ENCODE peak calls at places on chromosomes 5 and 9, in six cellular contexts. T is activated CD8-positive, alpha-beta memory T cell treated with anti-CD3 and anti-CD28 coated beads for 1 hour; E is SK-N-SH; I is EH; Q is posterior cingulate gyrus; G is HS-5. F is an unnamed sample.
A peak's percentile ranks its signal among the peaks of the same experiment; 100 is the strongest.

GRCh38 chr9:109600142-109600541 is 102.0 kb upstream of the PTPN3 start:
- DNase-seq in T (no peak), E (no peak), I (peak; percentile 71), Q (no peak), G (peak; percentile 56), F (peak; percentile 71)

GRCh38 chr5:157870837-157871834 is 12.2 kb upstream of the CLINT1 start:
- DNase-seq in T (no peak), E (no peak), I (peak; percentile 31), Q (no peak), G (peak; percentile 64), F (peak; percentile 75)

GRCh38 chr5:144581044-144581443 is 410.4 kb downstream of the KCTD16 start:
- DNase-seq in T (no peak), E (no peak), I (no peak), Q (no peak), G (no peak), F (no peak)

GRCh38 chr5:24591426-24591825 is 53.4 kb downstream of the CDH10 start:
- DNase-seq in T (no peak), E (no peak), I (no peak), Q (no peak), G (peak; percentile 2), F (no peak)

GRCh38 chr5:43244823-43245565 is 53.0 kb downstream of the NIM1K start:
- DNase-seq in T (no peak), E (no peak), I (no peak), Q (no peak), G (no peak), F (no peak)

GRCh38 chr5:134460551-134460950 is 48.9 kb upstream of the CDKN2AIPNL start:
- DNase-seq in T (no peak), E (no peak), I (no peak), Q (no peak), G (no peak), F (no peak)

GRCh38 chr9:98998441-98999151 is 54.9 kb downstream of the COL15A1 start:
- DNase-seq in T (peak; percentile 38), E (peak; percentile 87), I (peak; percentile 65), Q (peak; percentile 85), G (no peak), F (peak; percentile 67)

GRCh38 chr9:100474082-100474949 is 1.4 kb downstream of the TMEFF1 start:
- DNase-seq in T (no peak), E (peak; percentile 42), I (peak; percentile 10), Q (peak; percentile 37), G (no peak), F (no peak)

GRCh38 chr5:77645158-77645994 is 6.9 kb upstream of the OTP start:
- DNase-seq in T (peak; percentile 22), E (peak; percentile 93), I (peak; percentile 29), Q (no peak), G (no peak), F (peak; percentile 38)

GRCh38 chr5:88355490-88356050 is 86.9 kb upstream of the TMEM161B start:
- DNase-seq in T (no peak), E (no peak), I (no peak), Q (no peak), G (no peak), F (no peak)

GRCh38 chr9:37036237-37037136 is 2.4 kb upstream of the PAX5 start:
- DNase-seq in T (no peak), E (peak; percentile 72), I (peak; percentile 42), Q (no peak), G (no peak), F (no peak)

GRCh38 chr9:114005371-114006154 is 72.5 kb downstream of the AMBP start:
- DNase-seq in T (no peak), E (no peak), I (no peak), Q (no peak), G (no peak), F (peak; percentile 34)

GRCh38 chr9:22817181-22817580 is 370.6 kb downstream of the DMRTA1 start:
- DNase-seq in T (no peak), E (no peak), I (peak; percentile 0), Q (no peak), G (peak; percentile 73), F (no peak)

GRCh38 chr5:81924467-81924866 is 47.4 kb upstream of the ATG10 start:
- DNase-seq in T (no peak), E (no peak), I (no peak), Q (peak; percentile 19), G (no peak), F (no peak)

GRCh38 chr9:123725389-123725788 is 204.5 kb downstream of the DENND1A start:
- DNase-seq in T (no peak), E (peak; percentile 53), I (peak; percentile 48), Q (peak; percentile 52), G (no peak), F (no peak)

GRCh38 chr5:139385061-139385889 is 2.2 kb upstream of the SLC23A1 start:
- DNase-seq in T (no peak), E (no peak), I (peak; percentile 34), Q (no peak), G (no peak), F (peak; percentile 40)

GRCh38 chr5:170266570-170267379 is 30.8 kb downstream of the LCP2 start:
- DNase-seq in T (no peak), E (no peak), I (no peak), Q (no peak), G (no peak), F (no peak)

F was measured in SJSA1.